ENCODE peak calls at places on chromosomes 4 and X, in nine cellular contexts. B is uterus; O is EL; A is spleen; S is MM.1S; K is NCI-H1417; L is effector CD4-positive, alpha-beta T cell; M is stimulated activated CD4-positive, alpha-beta T cell treated with anti-CD3 and anti-CD28 coated beads, Interleukin-15, amount 100 ng/mL, for 1 hour; D is T-helper 1 cell. V is an unnamed sample.
A peak's percentile ranks its signal among the peaks of the same experiment; 100 is the strongest.

GRCh38 chrX:40262641-40263560 is 165.1 kb upstream of the BCOR start:
- DNase-seq in B (peak; percentile 39), O (peak; percentile 79), A (peak; percentile 64), S (no peak), K (no peak), L (no peak), M (no peak), D (no peak), V (no peak)

GRCh38 chrX:69150294-69150960 is 14.8 kb downstream of the PJA1 start:
- DNase-seq in B (no peak), O (no peak), A (peak; percentile 61), S (no peak), K (no peak), L (no peak), M (no peak), D (no peak), V (no peak)

GRCh38 chr4:157045507-157046127 is 30.3 kb upstream of the GLRB start:
- DNase-seq in B (no peak), O (peak; percentile 74), A (no peak), S (peak; percentile 52), K (peak; percentile 27), L (no peak), M (no peak), D (no peak), V (peak; percentile 66)

GRCh38 chrX:70755850-70756249 is 152.7 kb downstream of the TEX11 start:
- DNase-seq in B (no peak), O (no peak), A (peak; percentile 73), S (peak; percentile 6), K (no peak), L (peak; percentile 4), M (peak; percentile 27), D (peak; percentile 72), V (no peak)

GRCh38 chrX:77668391-77669237 is 117.4 kb downstream of the ATRX start:
- DNase-seq in B (no peak), O (peak; percentile 41), A (no peak), S (no peak), K (no peak), L (no peak), M (no peak), D (peak; percentile 15), V (no peak)

GRCh38 chr4:2059034-2059725 is at the start of gene NAT8L:
- DNase-seq in B (no peak), O (peak; percentile 23), A (no peak), S (no peak), K (peak; percentile 66), L (no peak), M (no peak), D (no peak), V (no peak)

GRCh38 chr4:159946983-159947645 is 844.2 kb downstream of the RAPGEF2 start:
- DNase-seq in B (no peak), O (peak; percentile 42), A (no peak), S (peak; percentile 69), K (peak; percentile 31), L (no peak), M (no peak), D (peak; percentile 10), V (no peak)

GRCh38 chrX:118773782-118774181 is 46.4 kb downstream of the IL13RA1 start:
- DNase-seq in B (no peak), O (no peak), A (no peak), S (no peak), K (no peak), L (no peak), M (no peak), D (no peak), V (no peak)

GRCh38 chr4:141158219-141158618 is 24.9 kb upstream of the RNF150 start:
- DNase-seq in B (no peak), O (peak; percentile 52), A (no peak), S (peak; percentile 31), K (peak; percentile 3), L (no peak), M (no peak), D (peak; percentile 2), V (no peak)

GRCh38 chr4:76179398-76180318 is 31.5 kb upstream of the NUP54 start:
- DNase-seq in B (peak; percentile 80), O (peak; percentile 74), A (peak; percentile 94), S (peak; percentile 84), K (peak; percentile 69), L (peak; percentile 77), M (peak; percentile 71), D (peak; percentile 71), V (peak; percentile 92)

GRCh38 chrX:48487362-48487785 is 11.4 kb downstream of the FTSJ1 start:
- DNase-seq in B (no peak), O (peak; percentile 93), A (peak; percentile 52), S (no peak), K (no peak), L (no peak), M (no peak), D (no peak), V (no peak)

GRCh38 chr4:137514401-137515116 is 17.7 kb downstream of the PCDH18 start:
- DNase-seq in B (no peak), O (peak; percentile 44), A (no peak), S (no peak), K (no peak), L (no peak), M (no peak), D (no peak), V (no peak)

GRCh38 chr4:170025523-170026252 is 507 bp downstream of the MFAP3L start:
- DNase-seq in B (peak; percentile 35), O (no peak), A (no peak), S (no peak), K (peak; percentile 70), L (no peak), M (no peak), D (peak; percentile 1), V (peak; percentile 72)

GRCh38 chr4:11701978-11702377 is 273.3 kb upstream of the HS3ST1 start:
- DNase-seq in B (no peak), O (no peak), A (no peak), S (no peak), K (no peak), L (no peak), M (no peak), D (no peak), V (no peak)

GRCh38 chrX:23861215-23861896 is 46.4 kb downstream of the APOO start:
- DNase-seq in B (no peak), O (no peak), A (no peak), S (no peak), K (no peak), L (no peak), M (no peak), D (no peak), V (no peak)

GRCh38 chr4:166324321-166324720 is 451.3 kb downstream of the TLL1 start:
- DNase-seq in B (no peak), O (peak; percentile 18), A (no peak), S (peak; percentile 50), K (no peak), L (no peak), M (no peak), D (no peak), V (no peak)

GRCh38 chrX:130296743-130297142 is 28.0 kb upstream of the ZNF280C start:
- DNase-seq in B (no peak), O (peak; percentile 2), A (no peak), S (peak; percentile 27), K (no peak), L (no peak), M (no peak), D (no peak), V (no peak)

GRCh38 chr4:109121561-109121960 is 180.9 kb downstream of the COL25A1 start:
- DNase-seq in B (no peak), O (no peak), A (no peak), S (no peak), K (no peak), L (no peak), M (no peak), D (no peak), V (no peak)

GRCh38 chr4:94852601-94853000 is 94.8 kb downstream of the BMPR1B start:
- DNase-seq in B (no peak), O (no peak), A (no peak), S (no peak), K (no peak), L (no peak), M (no peak), D (no peak), V (no peak)

GRCh38 chr4:156778606-156779005 is 193.0 kb downstream of the PDGFC start:
- DNase-seq in B (no peak), O (peak; percentile 68), A (no peak), S (no peak), K (no peak), L (no peak), M (no peak), D (no peak), V (no peak)

GRCh38 chr4:3235581-3235980 is 13.4 kb upstream of the MSANTD1 start:
- DNase-seq in B (no peak), O (no peak), A (no peak), S (no peak), K (no peak), L (no peak), M (no peak), D (no peak), V (no peak)

GRCh38 chrX:69102805-69103204 is 62.4 kb downstream of the PJA1 start:
- DNase-seq in B (no peak), O (no peak), A (peak; percentile 28), S (no peak), K (no peak), L (no peak), M (no peak), D (no peak), V (no peak)

V was measured in sigmoid colon.